ENCODE peak calls at places on chromosomes 5 and 9, in ten cellular contexts. W, R, F, M, I, D, S, Z, H and A are unnamed samples.

GRCh38 chr5:106258591-106259125 is 1412.1 kb downstream of the EFNA5 start:
- DNase-seq in W (peak), R (no peak), F (no peak), M (peak), I (no peak), D (peak), S (no peak), Z (no peak), H (peak), A (peak)

GRCh38 chr9:22416692-22417060 is 29.9 kb upstream of the DMRTA1 start:
- DNase-seq in W (peak), R (no peak), F (peak), M (peak), I (no peak), D (peak), S (no peak), Z (no peak), H (peak), A (no peak)

GRCh38 chr9:99000480-99001395 is 57.0 kb downstream of the COL15A1 start:
- DNase-seq in W (peak), R (peak), F (peak), M (peak), I (peak), D (peak), S (no peak), Z (peak), H (peak), A (peak)

GRCh38 chr9:124839612-124840299 is 13.5 kb upstream of the WDR38 start:
- DNase-seq in W (peak), R (peak), F (peak), M (peak), I (no peak), D (peak), S (no peak), Z (no peak), H (no peak), A (no peak)

GRCh38 chr5:92644271-92644886 is 936.6 kb downstream of the NR2F1-AS1 start:
- DNase-seq in W (no peak), R (no peak), F (peak), M (peak), I (no peak), D (no peak), S (no peak), Z (no peak), H (no peak), A (no peak)

GRCh38 chr9:17795708-17796107 is 216.8 kb downstream of the SH3GL2 start:
- DNase-seq in W (no peak), R (no peak), F (no peak), M (no peak), I (no peak), D (no peak), S (no peak), Z (no peak), H (peak), A (peak)

GRCh38 chr5:139662617-139663016 is 14.5 kb downstream of the CXXC5 start:
- DNase-seq in W (no peak), R (no peak), F (no peak), M (no peak), I (no peak), D (no peak), S (no peak), Z (no peak), H (no peak), A (no peak)

GRCh38 chr5:54363669-54364068 is 53.3 kb upstream of the ARL15 start:
- DNase-seq in W (peak), R (no peak), F (no peak), M (no peak), I (no peak), D (peak), S (no peak), Z (no peak), H (peak), A (no peak)

GRCh38 chr5:53343187-53343586 is 137.2 kb upstream of the FST start:
- DNase-seq in W (peak), R (no peak), F (no peak), M (no peak), I (peak), D (peak), S (no peak), Z (no peak), H (peak), A (peak)

GRCh38 chr5:78243091-78243490 is 51.4 kb downstream of the AP3B1 start:
- DNase-seq in W (no peak), R (no peak), F (no peak), M (no peak), I (no peak), D (no peak), S (no peak), Z (no peak), H (no peak), A (no peak)

GRCh38 chr5:45694255-45694834 is 1.8 kb downstream of the HCN1 start:
- DNase-seq in W (peak), R (no peak), F (peak), M (no peak), I (no peak), D (peak), S (peak), Z (no peak), H (no peak), A (no peak)

GRCh38 chr5:116273458-116274242 is 188.8 kb downstream of the COMMD10 start:
- DNase-seq in W (peak), R (no peak), F (no peak), M (no peak), I (no peak), D (peak), S (no peak), Z (no peak), H (peak), A (peak)

GRCh38 chr9:74985041-74985440 is 32.3 kb upstream of the C9orf40 start:
- DNase-seq in W (no peak), R (no peak), F (no peak), M (no peak), I (no peak), D (no peak), S (no peak), Z (no peak), H (no peak), A (no peak)

GRCh38 chr9:99051353-99051752 is 53.6 kb upstream of the TGFBR1 start:
- DNase-seq in W (no peak), R (no peak), F (no peak), M (no peak), I (no peak), D (no peak), S (no peak), Z (no peak), H (no peak), A (no peak)

GRCh38 chr5:119275873-119276214 is 80.0 kb upstream of the TNFAIP8 start:
- DNase-seq in W (no peak), R (peak), F (no peak), M (no peak), I (no peak), D (no peak), S (no peak), Z (peak), H (no peak), A (no peak)

GRCh38 chr5:119273391-119273839 is 82.4 kb upstream of the TNFAIP8 start:
- DNase-seq in W (no peak), R (peak), F (no peak), M (no peak), I (no peak), D (no peak), S (no peak), Z (no peak), H (no peak), A (no peak)

GRCh38 chr5:119275146-119275872 is 80.5 kb upstream of the TNFAIP8 start:
- DNase-seq in W (peak), R (no peak), F (no peak), M (no peak), I (peak), D (peak), S (no peak), Z (no peak), H (peak), A (peak)

GRCh38 chr5:119274767-119275130 is 81.1 kb upstream of the TNFAIP8 start:
- DNase-seq in W (no peak), R (peak), F (no peak), M (peak), I (peak), D (peak), S (no peak), Z (peak), H (peak), A (peak)

DNA sequence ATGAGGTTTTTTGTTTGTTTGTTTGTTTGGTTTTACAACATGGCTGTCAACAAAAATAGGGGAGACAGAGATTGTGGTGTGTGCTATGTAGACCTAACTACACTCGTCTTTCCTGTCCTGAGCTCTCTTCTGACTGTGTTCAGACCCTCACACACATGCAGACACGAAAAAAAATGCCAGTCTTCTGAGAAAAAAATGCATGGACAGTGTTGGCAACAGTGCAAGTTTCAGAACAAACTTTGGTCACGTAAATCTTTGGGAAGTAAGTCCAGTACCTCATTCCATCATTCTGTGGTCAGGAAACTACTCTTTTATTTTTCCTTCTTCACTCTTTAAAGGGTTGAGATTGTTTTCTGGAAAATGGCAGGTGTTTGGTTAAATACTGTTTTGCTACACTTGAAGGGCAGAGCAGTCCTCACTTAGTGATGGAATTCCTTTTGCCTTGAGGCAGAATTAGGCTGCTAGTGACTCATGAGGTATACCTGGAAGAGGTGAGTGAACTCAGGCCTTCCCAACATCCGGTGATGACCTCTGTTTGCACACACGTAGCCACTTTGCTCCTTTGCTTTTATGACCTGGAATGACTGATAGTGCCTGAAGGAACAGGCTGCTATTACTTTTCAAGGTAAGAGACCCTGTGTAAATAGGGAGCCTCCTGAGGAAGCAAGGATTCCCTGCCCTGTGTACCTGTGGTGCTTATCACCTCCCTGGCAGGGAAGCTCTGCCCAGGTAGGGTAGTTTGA is 81.6 kb upstream of the TNFAIP8 start:
- DNase-seq in W (peak), R (no peak), F (no peak), M (peak), I (peak), D (no peak), S (no peak), Z (no peak), H (peak), A (no peak)
- H3K9ac ChIP-seq in W (peak), R (peak), F (no peak), M (no peak), I (peak), D (no peak), S (no peak), Z (no peak), H (peak), A (no peak)

GRCh38 chr5:8233479-8233878 is 364.5 kb downstream of the MTRR start:
- DNase-seq in W (peak), R (no peak), F (no peak), M (no peak), I (no peak), D (no peak), S (no peak), Z (no peak), H (no peak), A (no peak)

GRCh38 chr5:8238080-8238479 is 369.1 kb downstream of the MTRR start:
- DNase-seq in W (no peak), R (no peak), F (no peak), M (no peak), I (no peak), D (no peak), S (no peak), Z (no peak), H (no peak), A (no peak)

GRCh38 chr5:8229551-8229950 is 360.6 kb downstream of the MTRR start:
- DNase-seq in W (no peak), R (peak), F (no peak), M (no peak), I (no peak), D (no peak), S (no peak), Z (no peak), H (no peak), A (no peak)

GRCh38 chr5:8234179-8234578 is 365.2 kb downstream of the MTRR start:
- DNase-seq in W (no peak), R (no peak), F (no peak), M (no peak), I (no peak), D (no peak), S (no peak), Z (no peak), H (no peak), A (no peak)
- H3K9ac ChIP-seq in W (no peak), R (no peak), F (no peak), M (no peak), I (no peak), D (no peak), S (no peak), Z (no peak), H (no peak), A (no peak)

GRCh38 chr9:13717356-13718057 is 438.0 kb upstream of the MPDZ start:
- DNase-seq in W (peak), R (peak), F (no peak), M (no peak), I (no peak), D (peak), S (no peak), Z (no peak), H (peak), A (peak)

GRCh38 chr9:13719981-13720380 is 440.5 kb upstream of the MPDZ start:
- DNase-seq in W (peak), R (no peak), F (no peak), M (no peak), I (no peak), D (peak), S (no peak), Z (no peak), H (peak), A (peak)

GRCh38 chr9:13718086-13718485 is 438.6 kb upstream of the MPDZ start:
- DNase-seq in W (peak), R (no peak), F (no peak), M (no peak), I (peak), D (peak), S (no peak), Z (peak), H (peak), A (peak)

GRCh38 chr9:13718539-13718938 is 439.0 kb upstream of the MPDZ start:
- DNase-seq in W (peak), R (no peak), F (no peak), M (no peak), I (peak), D (peak), S (no peak), Z (no peak), H (peak), A (peak)

DNA sequence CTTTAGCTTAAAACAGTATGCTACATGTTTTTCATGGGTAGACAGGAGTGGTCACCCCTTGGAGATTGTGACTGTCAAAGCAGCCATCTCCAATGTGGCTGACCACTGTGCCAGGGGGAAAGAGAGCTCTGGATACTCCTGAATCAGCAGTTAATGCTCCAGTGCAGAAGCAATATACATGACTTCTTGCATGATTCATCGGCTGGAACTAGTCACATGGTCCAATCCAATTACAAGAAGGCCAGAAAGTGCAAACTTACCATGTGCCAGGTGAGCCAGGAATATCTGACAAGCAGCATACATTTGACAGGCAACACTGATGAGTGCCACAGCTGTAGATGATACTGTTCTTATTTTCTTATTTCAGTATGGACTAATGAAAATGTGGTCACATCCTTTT is 439.9 kb upstream of the MPDZ start:
- DNase-seq in W (peak), R (no peak), F (no peak), M (no peak), I (no peak), D (peak), S (no peak), Z (no peak), H (peak), A (peak)
- H3K9ac ChIP-seq in W (peak), R (no peak), F (no peak), M (no peak), I (no peak), D (no peak), S (no peak), Z (no peak), H (no peak), A (no peak)

GRCh38 chr9:133256686-133257091 is 18.3 kb downstream of the ABO start:
- DNase-seq in W (no peak), R (no peak), F (no peak), M (no peak), I (no peak), D (no peak), S (no peak), Z (no peak), H (no peak), A (no peak)

GRCh38 chr9:133256057-133256461 is 18.9 kb downstream of the ABO start:
- DNase-seq in W (no peak), R (no peak), F (no peak), M (no peak), I (no peak), D (no peak), S (no peak), Z (no peak), H (no peak), A (no peak)

GRCh38 chr9:133257398-133258053 is 17.5 kb downstream of the ABO start:
- DNase-seq in W (no peak), R (no peak), F (no peak), M (peak), I (no peak), D (no peak), S (no peak), Z (no peak), H (no peak), A (no peak)

GRCh38 chr9:133260334-133261102 is 14.5 kb downstream of the ABO start:
- DNase-seq in W (no peak), R (no peak), F (no peak), M (no peak), I (no peak), D (no peak), S (no peak), Z (no peak), H (no peak), A (no peak)

GRCh38 chr9:133258061-133259015 is 16.7 kb downstream of the ABO start:
- DNase-seq in W (no peak), R (no peak), F (no peak), M (no peak), I (no peak), D (no peak), S (no peak), Z (no peak), H (no peak), A (no peak)
- H3K9ac ChIP-seq in W (no peak), R (no peak), F (no peak), M (no peak), I (no peak), D (no peak), S (no peak), Z (no peak), H (no peak), A (no peak)

DNA sequence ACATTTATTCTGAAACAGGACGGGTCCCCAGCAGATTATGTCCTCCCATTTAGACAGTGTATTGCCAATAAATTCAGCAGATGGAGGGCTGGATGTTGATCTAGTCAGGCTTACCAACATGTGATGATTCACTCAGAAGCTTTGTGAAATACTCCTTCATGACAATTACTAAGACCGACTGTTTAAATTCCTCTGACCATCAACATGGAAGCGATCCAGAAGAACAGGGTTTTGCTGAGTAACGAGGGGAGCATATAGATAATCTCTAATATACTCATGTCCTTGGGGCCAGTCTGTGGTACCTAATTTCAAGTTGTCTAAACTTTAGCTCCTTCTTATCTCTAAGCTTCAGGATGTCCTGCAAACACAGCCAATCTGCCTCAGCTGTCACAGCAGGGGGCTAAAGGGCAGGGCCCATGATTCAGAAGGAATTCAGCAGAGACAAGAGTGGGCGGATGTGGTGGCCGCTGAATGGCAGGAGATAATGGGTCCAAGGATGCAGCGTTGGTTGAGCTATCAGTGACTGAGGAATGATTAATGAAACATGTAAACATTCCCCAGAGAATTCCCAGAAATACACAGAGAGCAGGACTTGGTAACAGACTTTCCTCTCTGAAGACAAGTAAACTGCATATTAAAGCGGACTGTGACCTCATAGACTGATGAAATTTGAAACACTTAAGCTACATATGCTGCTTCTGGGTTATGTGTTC is 109.4 kb downstream of the ANKRD55 start:
- DNase-seq in W (peak), R (no peak), F (peak), M (peak), I (peak), D (peak), S (peak), Z (no peak), H (peak), A (peak)
- H3K9ac ChIP-seq in W (peak), R (no peak), F (no peak), M (no peak), I (no peak), D (peak), S (no peak), Z (no peak), H (peak), A (peak)

GRCh38 chr5:141180313-141180712 is 1.9 kb upstream of the PCDHB16 start:
- DNase-seq in W (no peak), R (no peak), F (no peak), M (no peak), I (no peak), D (no peak), S (no peak), Z (no peak), H (no peak), A (no peak)

GRCh38 chr5:141186897-141187512 is at the start of gene PCDHB9:
- DNase-seq in W (peak), R (peak), F (peak), M (peak), I (no peak), D (peak), S (no peak), Z (peak), H (no peak), A (peak)

GRCh38 chr5:141182248-141182647 is at the start of gene PCDHB16:
- DNase-seq in W (no peak), R (peak), F (peak), M (peak), I (no peak), D (peak), S (peak), Z (no peak), H (peak), A (peak)
- H3K9ac ChIP-seq in W (no peak), R (no peak), F (no peak), M (peak), I (no peak), D (peak), S (no peak), Z (no peak), H (no peak), A (no peak)

GRCh38 chr5:97194366-97194765 is 11.3 kb upstream of the RIOK2 start:
- DNase-seq in W (no peak), R (no peak), F (no peak), M (no peak), I (no peak), D (no peak), S (no peak), Z (no peak), H (no peak), A (no peak)
- H3K9ac ChIP-seq in W (no peak), R (no peak), F (no peak), M (no peak), I (no peak), D (no peak), S (no peak), Z (no peak), H (no peak), A (no peak)

GRCh38 chr5:103428923-103429322 is 133.7 kb downstream of the NUDT12 start:
- DNase-seq in W (no peak), R (no peak), F (no peak), M (no peak), I (no peak), D (no peak), S (no peak), Z (peak), H (no peak), A (no peak)
- H3K9ac ChIP-seq in W (no peak), R (no peak), F (no peak), M (no peak), I (no peak), D (no peak), S (no peak), Z (no peak), H (peak), A (no peak)